ENCODE peak calls at places on chromosomes 3 and 15, in nine cellular contexts. P, E, O, B, N, R, I, Y and Z are unnamed samples.

GRCh38 chr3:25910997-25911396 is 121.1 kb downstream of the OXSM start:
- DNase-seq in N (peak; percentile 12), P (no peak), E (no peak), Y (peak; percentile 35), I (peak; percentile 52), B (peak; percentile 24), R (peak; percentile 63), O (no peak), Z (no peak)

GRCh38 chr3:188780188-188781147 is 391.3 kb upstream of the TPRG1 start:
- DNase-seq in R (no peak), P (peak; percentile 75), B (no peak), Y (peak; percentile 79), E (no peak), O (no peak), N (peak; percentile 93), I (no peak), Z (no peak)

GRCh38 chr3:3177861-3178497 is 1.5 kb downstream of the CRBN start:
- DNase-seq in N (peak; percentile 46), I (no peak), P (no peak), B (no peak), R (no peak), O (no peak), E (no peak), Y (peak; percentile 30), Z (no peak)

GRCh38 chr3:157667493-157667892 is 164.3 kb upstream of the VEPH1 start:
- DNase-seq in E (no peak), I (no peak), O (no peak), Y (no peak), R (no peak), B (no peak), P (no peak), N (no peak), Z (no peak)

GRCh38 chr3:122890077-122890484 is 95.2 kb downstream of the SLC49A4 start:
- DNase-seq in I (no peak), Y (peak; percentile 85), B (peak; percentile 62), N (peak; percentile 76), E (no peak), R (no peak), P (peak; percentile 66), O (peak; percentile 94), Z (no peak)

GRCh38 chr3:116059421-116060096 is 385.7 kb downstream of the LSAMP start:
- DNase-seq in R (no peak), B (peak; percentile 78), O (peak; percentile 98), Y (peak; percentile 92), P (peak; percentile 75), N (peak; percentile 54), I (no peak), E (no peak), Z (no peak)

GRCh38 chr3:192830279-192831110 is 87.2 kb downstream of the MB21D2 start:
- DNase-seq in B (no peak), I (no peak), N (no peak), E (no peak), Y (no peak), O (no peak), P (no peak), R (no peak), Z (no peak)

GRCh38 chr15:86016750-86017149 is 62.9 kb upstream of the AGBL1 start:
- DNase-seq in R (no peak), O (no peak), E (no peak), P (no peak), B (no peak), N (no peak), I (no peak), Y (no peak), Z (no peak)

GRCh38 chr3:112615942-112616731 is 24.8 kb downstream of the CCDC80 start:
- DNase-seq in I (no peak), O (no peak), B (no peak), R (no peak), P (no peak), N (no peak), Y (no peak), E (no peak), Z (no peak)

GRCh38 chr3:128572644-128573105 is 77.9 kb downstream of the RPN1 start:
- DNase-seq in B (peak; percentile 41), N (no peak), R (peak; percentile 33), Y (no peak), E (no peak), O (no peak), I (no peak), P (no peak), Z (no peak)

GRCh38 chr15:80449825-80450224 is 45.6 kb downstream of the ARNT2 start:
- DNase-seq in R (no peak), E (no peak), I (no peak), N (no peak), O (no peak), P (no peak), B (no peak), Y (no peak), Z (no peak)

GRCh38 chr3:4978966-4979400 is 254 bp upstream of the BHLHE40 start:
- DNase-seq in I (peak; percentile 98), E (no peak), Y (peak; percentile 99), P (peak; percentile 99), B (peak; percentile 97), O (peak; percentile 94), R (peak; percentile 94), N (peak; percentile 99), Z (peak; percentile 98)

GRCh38 chr3:46854543-46854942 is 8.7 kb downstream of the MYL3 start:
- DNase-seq in P (no peak), E (no peak), B (no peak), I (peak; percentile 14), Y (no peak), R (peak; percentile 8), N (no peak), O (no peak), Z (peak; percentile 67)

DNA sequence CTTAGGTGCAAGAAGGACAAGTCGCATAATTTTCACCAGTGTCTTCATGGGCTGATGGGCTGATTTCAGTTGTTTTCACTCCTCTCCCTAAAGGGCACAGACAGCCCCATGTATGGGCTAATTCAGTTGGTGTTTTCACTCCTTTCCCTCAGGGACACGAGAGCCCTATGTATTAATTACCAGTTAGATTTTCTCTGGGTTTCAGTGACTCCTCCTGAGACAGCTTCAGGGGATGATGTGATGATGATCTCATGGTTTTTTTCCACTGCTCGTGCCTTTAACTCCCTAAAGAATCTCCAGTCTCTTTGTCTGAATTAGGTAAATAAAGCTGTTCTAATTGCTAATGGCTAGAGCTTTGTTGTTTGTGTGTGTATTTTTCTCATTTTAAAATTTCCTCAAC is 9.9 kb downstream of the RAMAC start:
- DNase-seq in O (no peak), I (no peak), P (no peak), E (no peak), B (no peak), R (no peak), N (no peak), Y (peak; percentile 11), Z (no peak)
- TF ChIP-seq CTCF in O (no peak), I (no peak), P (no peak), E (no peak), B (no peak), R (no peak), N (no peak), Y (no peak), Z (no peak)

GRCh38 chr15:38650384-38650783 is 85.8 kb upstream of the RASGRP1 start:
- DNase-seq in I (no peak), B (no peak), O (no peak), Y (no peak), E (no peak), N (no peak), R (no peak), P (no peak), Z (no peak)

GRCh38 chr15:38646716-38647115 is 82.1 kb upstream of the RASGRP1 start:
- DNase-seq in B (no peak), E (no peak), R (no peak), N (no peak), P (no peak), Y (no peak), I (no peak), O (no peak), Z (no peak)

GRCh38 chr15:38650936-38651327 is 86.3 kb upstream of the RASGRP1 start:
- DNase-seq in B (no peak), P (no peak), I (no peak), N (no peak), E (no peak), Y (no peak), O (no peak), R (no peak), Z (no peak)

GRCh38 chr15:38648116-38648843 is 83.7 kb upstream of the RASGRP1 start:
- DNase-seq in Y (no peak), P (no peak), I (no peak), E (no peak), B (no peak), N (peak; percentile 33), O (peak; percentile 83), R (no peak), Z (no peak)

DNA sequence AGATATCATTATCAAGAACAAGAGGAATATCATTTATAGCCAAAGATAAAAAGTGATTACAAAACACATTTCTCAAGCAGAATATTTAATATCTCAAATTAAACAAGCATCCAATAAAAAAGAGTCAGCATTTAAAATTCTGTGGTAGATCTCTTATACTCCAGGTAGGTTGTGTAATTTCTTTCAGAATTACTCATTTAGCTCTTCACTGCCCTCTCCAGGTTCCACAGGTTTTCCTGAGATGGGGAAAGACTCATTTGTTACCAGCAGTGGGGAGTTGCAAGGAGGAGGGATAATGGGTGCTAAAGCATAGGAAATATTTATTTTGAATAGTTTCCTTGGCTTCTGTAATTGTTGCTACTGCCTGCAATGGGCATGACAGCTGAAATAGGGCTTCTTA is 83.1 kb upstream of the RASGRP1 start:
- DNase-seq in I (no peak), B (peak; percentile 38), E (no peak), N (peak; percentile 51), O (no peak), R (no peak), P (peak; percentile 7), Y (peak; percentile 25), Z (no peak)
- TF ChIP-seq CTCF in I (peak; percentile 32), B (peak; percentile 49), E (peak; percentile 39), N (peak; percentile 60), O (peak; percentile 68), R (no peak), P (peak; percentile 47), Y (peak; percentile 42), Z (peak; percentile 70)

DNA sequence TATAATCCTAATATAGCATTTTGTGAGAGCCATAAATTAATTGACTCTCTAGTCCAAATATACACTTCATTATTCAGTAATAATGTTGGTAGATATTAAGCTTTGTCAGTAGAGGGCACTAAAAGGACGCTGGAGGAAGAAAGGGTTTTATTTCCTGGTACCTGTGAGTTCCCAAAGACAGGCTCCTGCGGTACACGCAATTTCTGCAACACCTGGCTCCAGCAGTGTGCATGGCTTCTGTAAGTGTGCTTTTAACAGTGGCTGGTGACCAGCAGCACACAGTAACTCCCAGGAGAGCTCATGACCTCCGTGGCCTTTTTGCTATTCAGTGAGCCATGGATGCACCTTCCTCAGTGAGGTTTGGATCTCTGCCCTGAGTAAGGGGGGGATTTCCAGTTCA is 338.3 kb upstream of the ZNF385D start:
- DNase-seq in R (peak; percentile 13), I (no peak), B (peak; percentile 64), N (peak; percentile 34), Y (peak; percentile 35), E (no peak), P (no peak), O (peak; percentile 4), Z (no peak)
- TF ChIP-seq CTCF in R (peak; percentile 41), I (peak; percentile 42), B (peak; percentile 68), N (peak; percentile 55), Y (peak; percentile 54), E (peak; percentile 69), P (peak; percentile 48), O (peak; percentile 63), Z (peak; percentile 81)

DNA sequence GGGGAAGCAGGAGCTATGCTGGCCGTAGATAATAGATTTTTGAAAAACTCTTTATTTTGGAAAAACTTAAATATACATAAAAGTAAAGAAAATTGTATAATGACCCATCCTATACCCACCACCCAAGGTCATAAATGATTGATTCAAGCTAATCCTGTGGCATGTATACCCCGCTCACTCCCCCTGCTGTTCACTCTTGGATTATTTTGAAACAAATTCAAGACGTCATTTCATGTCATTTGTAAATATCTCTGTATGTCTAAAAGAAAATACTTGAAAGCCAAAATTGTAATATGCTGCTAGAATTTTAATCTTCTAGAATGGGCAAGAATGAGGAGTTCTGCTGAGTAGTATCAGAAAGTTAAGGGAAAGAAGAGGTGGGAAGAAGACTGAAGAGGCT is 241.7 kb downstream of the FEZF2 start:
- DNase-seq in P (peak; percentile 10), B (no peak), R (no peak), O (no peak), Y (peak; percentile 43), I (no peak), E (no peak), N (peak; percentile 50), Z (no peak)
- TF ChIP-seq CTCF in P (peak; percentile 49), B (peak; percentile 39), R (peak; percentile 14), O (peak; percentile 55), Y (peak; percentile 59), I (peak; percentile 30), E (peak; percentile 58), N (peak; percentile 53), Z (peak; percentile 83)